ENCODE peak calls at places on chromosomes 16 and 17, in five cellular contexts. X is AG04450, W is heart right ventricle, Y is right atrium auricular region, R is sigmoid colon. Q is an unnamed sample.

GRCh38 chr17:39872700-39873099 is 4.7 kb downstream of the ZPBP2 start:
- DNase-seq in X (peak; percentile 11), W (no peak), Y (no peak), R (no peak), Q (peak; percentile 67)

GRCh38 chr16:3879887-3880564 is 487 bp downstream of the CREBBP start:
- DNase-seq in X (no peak), W (peak; percentile 84), Y (peak; percentile 68), R (peak; percentile 89), Q (no peak)

GRCh38 chr17:36117505-36118382 is 14.1 kb downstream of the CCL4 start:
- DNase-seq in X (no peak), W (no peak), Y (no peak), R (no peak), Q (no peak)

GRCh38 chr16:80683646-80684045 is 120.8 kb downstream of the CDYL2 start:
- DNase-seq in X (no peak), W (no peak), Y (no peak), R (no peak), Q (no peak)

GRCh38 chr17:46117850-46118696 is 75.2 kb downstream of the KANSL1 start:
- DNase-seq in X (no peak), W (no peak), Y (no peak), R (no peak), Q (no peak)

GRCh38 chr17:50630524-50631194 is 4.0 kb upstream of the ABCC3 start:
- DNase-seq in X (no peak), W (peak; percentile 48), Y (no peak), R (no peak), Q (no peak)

GRCh38 chr17:35895602-35896001 is 15.4 kb upstream of the CCL5 start:
- DNase-seq in X (no peak), W (no peak), Y (no peak), R (no peak), Q (no peak)

GRCh38 chr17:17681744-17682292 is 560 bp downstream of the RAI1 start:
- DNase-seq in X (no peak), W (peak; percentile 56), Y (no peak), R (peak; percentile 80), Q (no peak)

GRCh38 chr17:72173475-72174116 is 52.8 kb downstream of the SOX9 start:
- DNase-seq in X (no peak), W (no peak), Y (no peak), R (no peak), Q (no peak)

GRCh38 chr17:42060231-42060630 is 9.8 kb upstream of the C17orf113 start:
- DNase-seq in X (no peak), W (no peak), Y (no peak), R (no peak), Q (no peak)

GRCh38 chr16:56603589-56603988 is 4.8 kb upstream of the MT2A start:
- DNase-seq in X (no peak), W (peak; percentile 37), Y (no peak), R (no peak), Q (no peak)

GRCh38 chr17:19263621-19264010 is 26.4 kb downstream of the EPN2 start:
- DNase-seq in X (no peak), W (no peak), Y (no peak), R (peak; percentile 89), Q (no peak)

GRCh38 chr17:29124135-29124930 is 55.9 kb downstream of the MYO18A start:
- DNase-seq in X (no peak), W (no peak), Y (peak; percentile 70), R (no peak), Q (peak; percentile 63)

GRCh38 chr17:65294184-65294719 is 157.1 kb downstream of the RGS9 start:
- DNase-seq in X (peak; percentile 46), W (peak; percentile 28), Y (peak; percentile 60), R (peak; percentile 76), Q (peak; percentile 27)

GRCh38 chr17:46171939-46172338 is 21.3 kb downstream of the KANSL1 start:
- DNase-seq in X (no peak), W (no peak), Y (no peak), R (no peak), Q (no peak)

GRCh38 chr16:14151256-14152030 is 80.3 kb downstream of the MRTFB start:
- DNase-seq in X (no peak), W (no peak), Y (no peak), R (no peak), Q (no peak)

GRCh38 chr17:39239640-39240314 is 14.0 kb upstream of the STAC2 start:
- DNase-seq in X (no peak), W (peak; percentile 30), Y (no peak), R (peak; percentile 27), Q (no peak)

GRCh38 chr17:38352245-38353083 is 820 bp downstream of the SOCS7 start:
- DNase-seq in X (no peak), W (peak; percentile 39), Y (no peak), R (no peak), Q (no peak)

GRCh38 chr16:17469742-17470001 is 1.1 kb downstream of the XYLT1 start:
- DNase-seq in X (no peak), W (no peak), Y (no peak), R (no peak), Q (no peak)

GRCh38 chr17:8800656-8801055 is 1.5 kb upstream of the MFSD6L start:
- DNase-seq in X (no peak), W (no peak), Y (no peak), R (no peak), Q (peak; percentile 55)

GRCh38 chr16:52912565-52913173 is 140.0 kb downstream of the CHD9NB start:
- DNase-seq in X (peak; percentile 6), W (peak; percentile 33), Y (no peak), R (no peak), Q (peak; percentile 49)

GRCh38 chr16:81324808-81325207 is 10.0 kb downstream of the GAN start:
- DNase-seq in X (no peak), W (no peak), Y (no peak), R (peak; percentile 65), Q (no peak)

GRCh38 chr16:54462151-54462651 is 175.6 kb upstream of the IRX3 start:
- DNase-seq in X (no peak), W (no peak), Y (no peak), R (no peak), Q (no peak)

GRCh38 chr17:46847204-46848191 is 3.9 kb upstream of the WNT9B start:
- DNase-seq in X (no peak), W (no peak), Y (no peak), R (no peak), Q (no peak)

GRCh38 chr16:74627506-74628220 is 20.7 kb upstream of the GLG1 start:
- DNase-seq in X (no peak), W (no peak), Y (no peak), R (no peak), Q (no peak)

GRCh38 chr17:38465420-38466345 is 37.4 kb downstream of the ARHGAP23 start:
- DNase-seq in X (no peak), W (peak; percentile 74), Y (peak; percentile 87), R (peak; percentile 92), Q (no peak)

GRCh38 chr16:68377667-68378420 is 67.0 kb downstream of the PRMT7 start:
- DNase-seq in X (no peak), W (no peak), Y (no peak), R (no peak), Q (peak; percentile 4)

GRCh38 chr16:25051446-25052160 is 36.4 kb upstream of the ARHGAP17 start:
- DNase-seq in X (no peak), W (no peak), Y (no peak), R (no peak), Q (peak; percentile 76)

GRCh38 chr16:18948372-18949020 is 22.3 kb upstream of the SMG1 start:
- DNase-seq in X (no peak), W (no peak), Y (no peak), R (no peak), Q (no peak)

GRCh38 chr17:78134899-78135385 is 4.4 kb downstream of the TMC8 start:
- DNase-seq in X (no peak), W (no peak), Y (no peak), R (no peak), Q (no peak)

GRCh38 chr16:77807-78443 is at the start of gene MPG:
- DNase-seq in X (no peak), W (peak; percentile 92), Y (peak; percentile 79), R (peak; percentile 95), Q (no peak)

GRCh38 chr17:60326702-60327101 is 65.2 kb downstream of the USP32 start:
- DNase-seq in X (no peak), W (no peak), Y (no peak), R (no peak), Q (no peak)

GRCh38 chr16:1794908-1795666 is 1.6 kb upstream of the IGFALS start:
- DNase-seq in X (no peak), W (no peak), Y (no peak), R (no peak), Q (no peak)

GRCh38 chr17:27319536-27320221 is 25.8 kb downstream of the WSB1 start:
- DNase-seq in X (no peak), W (peak; percentile 75), Y (no peak), R (peak; percentile 94), Q (no peak)

DNA sequence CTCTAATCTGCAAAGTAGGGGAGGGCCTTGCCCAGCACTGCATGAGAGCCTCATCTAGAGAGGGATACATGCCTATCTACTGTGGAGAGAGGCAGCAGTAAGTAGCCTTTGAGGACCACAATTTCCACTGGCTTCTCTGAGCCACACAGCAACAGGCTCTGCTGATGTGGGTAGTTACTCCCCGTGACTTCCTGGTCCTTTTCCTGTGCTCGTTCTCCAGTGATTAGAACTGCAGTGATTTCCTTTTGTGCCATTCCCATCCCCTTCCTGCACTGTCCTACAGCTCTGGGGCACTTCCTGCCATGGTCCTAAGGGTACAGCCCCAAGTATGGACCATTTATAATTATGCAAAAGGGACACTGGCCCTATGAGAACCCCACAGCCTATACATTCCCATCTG is 3.0 kb downstream of the PLSCR3 start:
- DNase-seq in X (no peak), W (no peak), Y (no peak), R (no peak), Q (no peak)
- H3K27ac ChIP-seq in X (no peak overlapping the region), W (no peak overlapping the region), Y (no peak overlapping the region), R (no peak overlapping the region), Q (no peak overlapping the region)

GRCh38 chr16:88754912-88755744 is 29.9 kb downstream of the PIEZO1 start:
- DNase-seq in X (peak; percentile 60), W (no peak), Y (no peak), R (no peak), Q (peak; percentile 94)
- TF ChIP-seq CTCF in X (peak; percentile 18), W (no peak), Y (no peak), R (peak; percentile 14), Q (peak; percentile 67)

DNA sequence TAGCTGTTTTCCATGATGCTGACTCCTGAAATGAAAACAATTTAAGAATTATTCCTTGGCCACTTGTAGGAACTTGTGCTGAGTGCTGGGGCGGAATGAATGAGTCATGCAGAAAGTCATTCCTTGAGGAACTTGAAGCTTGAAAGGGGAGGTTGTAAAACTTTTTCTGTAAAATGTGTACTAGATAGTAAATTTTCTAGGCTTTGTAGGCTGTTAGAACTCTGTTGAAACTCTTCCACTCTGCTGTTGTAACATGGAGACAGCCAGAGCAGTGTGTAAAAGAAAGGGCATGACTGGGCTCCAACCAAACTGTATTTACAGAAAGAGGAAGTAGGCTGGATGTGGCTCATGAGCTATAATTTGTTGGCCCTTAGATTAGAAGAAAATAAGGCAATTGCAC is 46.1 kb downstream of the ABCA8 start:
- DNase-seq in X (peak; percentile 72), W (no peak), Y (peak; percentile 77), R (peak; percentile 87), Q (peak; percentile 87)
- H3K27ac ChIP-seq in X (peak overlapping the region; percentile 75), W (peak overlapping the region; percentile 59), Y (peak overlapping the region; percentile 68), R (peak overlapping the region; percentile 65), Q (peak overlapping the region; percentile 15)

DNA sequence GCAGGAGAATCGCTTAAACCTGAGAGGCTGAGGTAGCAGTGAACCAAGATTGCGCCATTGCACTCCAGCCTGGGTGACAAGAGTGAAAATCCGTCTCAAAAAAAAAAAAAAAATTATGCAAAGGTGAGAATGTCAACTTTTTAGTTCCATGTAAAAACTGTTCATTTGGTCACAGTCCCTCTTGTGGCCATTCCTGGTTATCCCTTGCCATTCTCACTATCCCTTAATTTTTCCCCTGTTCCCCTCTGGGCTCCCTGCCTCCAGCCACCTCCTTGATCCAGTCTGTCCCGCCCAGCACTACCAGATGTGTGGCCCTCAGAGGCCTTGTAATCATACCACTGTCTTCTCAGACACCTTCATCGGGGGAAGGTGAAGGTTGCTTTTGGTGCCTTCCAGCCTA is 23.4 kb downstream of the DCAF7 start:
- DNase-seq in X (no peak), W (no peak), Y (no peak), R (no peak), Q (no peak)
- TF ChIP-seq CTCF in X (peak; percentile 48), W (no peak), Y (peak; percentile 32), R (no peak), Q (peak; percentile 47)

Q was measured in foreskin keratinocyte.